ENCODE peak calls at places on chromosomes 13 and 19, in nine cellular contexts. I is PC-3, E is HFF-Myc, U is mucosa of descending colon, L is AG04450, V is right lobe of liver, S is suprapubic skin, T is endodermal cell, O is adrenal gland. N is an unnamed sample.

GRCh38 chr19:55638864-55639359 is 1.9 kb upstream of the ZNF580 start:
- DNase-seq in I (peak; percentile 64), E (no peak), U (peak; percentile 32), L (no peak), V (no peak), S (no peak), T (peak; percentile 81), O (no peak), N (no peak)

GRCh38 chr19:40933025-40933424 is 51.0 kb upstream of the CYP2A7 start:
- DNase-seq in I (peak; percentile 66), E (no peak), U (no peak), L (no peak), V (no peak), S (no peak), T (peak; percentile 73), O (no peak), N (no peak)

GRCh38 chr19:5395996-5396939 is 55.7 kb upstream of the PTPRS start:
- DNase-seq in I (no peak), E (no peak), U (no peak), L (no peak), V (no peak), S (no peak), T (peak; percentile 52), O (no peak), N (no peak)

GRCh38 chr19:40378509-40378908 is 11.5 kb downstream of the HIPK4 start:
- DNase-seq in I (no peak), E (no peak), U (no peak), L (no peak), V (no peak), S (no peak), T (no peak), O (no peak), N (no peak)

GRCh38 chr13:107883561-107884175 is 331.7 kb downstream of the LIG4 start:
- DNase-seq in I (peak; percentile 93), E (no peak), U (no peak), L (peak; percentile 48), V (no peak), S (no peak), T (no peak), O (no peak), N (no peak)

GRCh38 chr13:42137856-42138537 is 89.5 kb downstream of the DGKH start:
- DNase-seq in I (no peak), E (no peak), U (no peak), L (no peak), V (no peak), S (no peak), T (no peak), O (no peak), N (no peak)

GRCh38 chr19:58578430-58578925 is 5.3 kb upstream of the MZF1 start:
- DNase-seq in I (no peak), E (no peak), U (no peak), L (no peak), V (no peak), S (no peak), T (peak; percentile 20), O (no peak), N (no peak)

GRCh38 chr19:56126983-56127780 is 6.1 kb upstream of the ZNF787 start:
- DNase-seq in I (no peak), E (no peak), U (no peak), L (no peak), V (no peak), S (no peak), T (peak; percentile 61), O (no peak), N (no peak)

GRCh38 chr19:38830039-38830733 is 1.4 kb downstream of the ECH1 start:
- DNase-seq in I (peak; percentile 31), E (no peak), U (no peak), L (no peak), V (no peak), S (no peak), T (no peak), O (no peak), N (no peak)

GRCh38 chr19:57812201-57812600 is 2.5 kb downstream of the ZNF552 start:
- DNase-seq in I (no peak), E (no peak), U (no peak), L (no peak), V (no peak), S (no peak), T (no peak), O (no peak), N (no peak)

GRCh38 chr19:49441210-49441959 is at the start of gene SLC17A7:
- DNase-seq in I (peak; percentile 40), E (no peak), U (peak; percentile 40), L (no peak), V (no peak), S (peak; percentile 89), T (peak; percentile 91), O (no peak), N (no peak)

GRCh38 chr19:49441960-49442350 is 628 bp upstream of the SLC17A7 start:
- DNase-seq in I (no peak), E (no peak), U (no peak), L (no peak), V (no peak), S (no peak), T (no peak), O (no peak), N (no peak)

GRCh38 chr19:49442793-49443365 is 1.6 kb upstream of the SLC17A7 start:
- DNase-seq in I (peak; percentile 92), E (peak; percentile 52), U (peak; percentile 94), L (peak; percentile 44), V (peak; percentile 97), S (peak; percentile 99), T (peak; percentile 100), O (peak; percentile 93), N (peak; percentile 44)

GRCh38 chr19:49443366-49444099 is 2.2 kb upstream of the SLC17A7 start:
- DNase-seq in I (peak; percentile 98), E (peak; percentile 87), U (peak; percentile 96), L (peak; percentile 87), V (peak; percentile 94), S (peak; percentile 96), T (peak; percentile 99), O (peak; percentile 97), N (peak; percentile 67)

DNA sequence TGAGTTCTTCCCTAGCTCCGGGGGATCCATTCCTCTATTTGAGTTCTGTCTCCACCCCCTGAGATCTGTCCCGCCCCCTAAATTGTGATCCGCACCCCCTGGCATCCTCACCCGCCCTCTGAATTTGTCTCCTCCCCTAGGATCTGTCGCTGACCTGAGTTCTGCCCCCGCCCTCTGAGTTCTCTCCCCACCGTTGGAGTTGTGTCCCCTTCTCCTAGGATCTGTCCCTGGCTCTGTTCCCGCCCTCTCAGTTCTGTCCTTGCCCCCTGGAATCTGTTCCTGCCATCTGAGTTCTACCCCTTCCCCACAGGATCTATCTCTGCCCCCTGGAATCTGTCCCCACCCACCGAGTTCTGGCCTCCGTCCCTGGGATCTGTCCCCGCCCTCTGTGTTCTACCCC is 1.0 kb upstream of the SLC17A7 start:
- DNase-seq in I (peak; percentile 20), E (no peak), U (peak; percentile 46), L (no peak), V (no peak), S (peak; percentile 89), T (no peak), O (no peak), N (no peak)
- H3K4me3 ChIP-seq in I (peak overlapping the region; percentile 87), E (no peak overlapping the region), U (no peak overlapping the region), L (peak overlapping the region; percentile 68), V (no peak overlapping the region), S (peak overlapping the region; percentile 78), T (peak overlapping the region; percentile 56), O (no peak overlapping the region), N (peak overlapping the region; percentile 62)

GRCh38 chr19:30504272-30504671 is 132.1 kb downstream of the ZNF536 start:
- DNase-seq in I (no peak), E (no peak), U (no peak), L (no peak), V (no peak), S (no peak), T (no peak), O (no peak), N (no peak)

DNA sequence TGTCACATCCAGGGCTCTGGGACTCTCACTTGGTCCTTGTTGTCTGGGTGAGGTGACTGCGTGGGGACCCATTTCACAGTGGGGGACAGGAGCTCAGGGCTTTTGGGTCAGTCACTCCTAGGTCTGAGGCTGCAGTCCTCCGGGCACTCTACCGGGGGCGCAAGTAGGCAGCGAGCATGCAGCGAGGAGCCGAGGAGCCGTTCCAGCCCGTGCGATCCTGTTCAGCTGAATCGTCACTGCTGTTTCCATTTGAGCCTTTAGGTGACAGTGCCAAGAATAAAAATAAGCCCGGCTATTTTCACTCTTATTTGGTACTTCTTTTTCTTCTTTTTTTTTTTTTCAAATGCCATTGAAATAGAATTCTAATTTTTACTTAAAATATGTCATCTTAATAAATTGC is 126.5 kb downstream of the ZNF536 start:
- DNase-seq in I (no peak), E (no peak), U (no peak), L (no peak), V (no peak), S (no peak), T (peak; percentile 89), O (no peak), N (no peak)
- TF ChIP-seq CTCF in I (no peak), E (no peak), U (no peak), L (no peak), V (no peak), S (no peak), T (peak; percentile 75), O (no peak), N (no peak)

GRCh38 chr13:114129649-114130062 is 2.8 kb downstream of the RASA3 start:
- DNase-seq in I (no peak), E (no peak), U (no peak), L (no peak), V (no peak), S (no peak), T (no peak), O (no peak), N (no peak)
- H3K4me3 ChIP-seq in I (peak overlapping the region; percentile 69), E (peak overlapping the region; percentile 77), U (no peak overlapping the region), L (peak overlapping the region; percentile 93), V (no peak overlapping the region), S (no peak overlapping the region), T (no peak overlapping the region), O (no peak overlapping the region), N (no peak overlapping the region)

GRCh38 chr19:19119325-19120237 is 18.7 kb downstream of the TMEM161A start:
- DNase-seq in I (no peak), E (no peak), U (no peak), L (no peak), V (no peak), S (no peak), T (peak; percentile 41), O (no peak), N (no peak)

GRCh38 chr19:19120308-19121156 is 17.7 kb downstream of the TMEM161A start:
- DNase-seq in I (no peak), E (no peak), U (peak; percentile 86), L (peak; percentile 59), V (peak; percentile 38), S (no peak), T (peak; percentile 100), O (peak; percentile 86), N (no peak)

GRCh38 chr19:19113040-19113541 is 25.2 kb downstream of the TMEM161A start:
- DNase-seq in I (peak; percentile 36), E (peak; percentile 9), U (no peak), L (peak; percentile 46), V (no peak), S (no peak), T (peak; percentile 90), O (no peak), N (no peak)

GRCh38 chr19:19111967-19112580 is 26.2 kb downstream of the TMEM161A start:
- DNase-seq in I (no peak), E (no peak), U (no peak), L (no peak), V (peak; percentile 64), S (no peak), T (peak; percentile 41), O (no peak), N (no peak)

DNA sequence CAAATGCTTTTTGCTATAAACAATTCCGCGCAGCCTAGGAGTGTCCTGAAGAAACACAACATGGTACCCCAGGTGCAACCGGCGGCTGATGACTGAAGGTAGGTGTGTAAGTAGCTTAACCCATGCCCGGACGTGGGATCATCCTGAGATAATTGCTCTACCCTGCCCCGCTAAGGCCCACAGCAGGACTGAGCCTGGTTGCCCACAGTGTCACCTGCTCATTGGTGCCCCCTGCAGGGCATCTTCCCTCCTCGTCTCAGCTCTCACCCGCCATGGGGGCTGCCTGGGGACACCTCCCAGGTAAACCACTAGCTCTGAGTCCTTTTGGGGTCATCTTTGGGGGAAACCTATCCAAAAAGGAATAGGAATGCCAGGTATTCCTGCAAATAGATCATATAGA is 22.3 kb downstream of the TMEM161A start:
- DNase-seq in I (peak; percentile 25), E (no peak), U (peak; percentile 67), L (no peak), V (peak; percentile 68), S (no peak), T (peak; percentile 90), O (peak; percentile 73), N (no peak)
- TF ChIP-seq CTCF in I (peak; percentile 69), E (peak; percentile 59), U (peak; percentile 29), L (peak; percentile 52), V (peak; percentile 52), S (peak; percentile 18), T (peak; percentile 86), O (peak; percentile 58), N (peak; percentile 64)